ENCODE peak calls at places on chromosome X, in five cellular contexts. H is H1, S is HepG2, W is K562, G is GM12878. I is an unnamed sample.

GRCh38 chrX:99468993-99469392 is 941.1 kb downstream of the PCDH19 start:
- DNase-seq in S (no peak), G (no peak), W (no peak), H (no peak), I (no peak)

GRCh38 chrX:40709395-40709794 is 25.9 kb downstream of the MED14 start:
- DNase-seq in S (no peak), H (no peak), W (no peak), G (no peak), I (no peak)

GRCh38 chrX:100928660-100929613 is at the start of gene XKRX:
- DNase-seq in S (no peak), H (no peak), W (peak; percentile 14), G (no peak), I (peak; percentile 53)

GRCh38 chrX:36916941-36917340 is 91.2 kb upstream of the FAM47C start:
- DNase-seq in S (no peak), G (no peak), W (no peak), H (no peak), I (no peak)

GRCh38 chrX:84735025-84735424 is 232.8 kb upstream of the HDX start:
- DNase-seq in S (peak; percentile 38), G (no peak), W (no peak), H (no peak), I (no peak)

GRCh38 chrX:6448003-6448402 is 86.9 kb downstream of the VCX3A start:
- DNase-seq in H (no peak), S (no peak), G (no peak), W (no peak), I (no peak)

GRCh38 chrX:3177851-3178250 is 136.6 kb downstream of the ARSF start:
- DNase-seq in H (no peak), G (no peak), S (peak; percentile 1), W (no peak), I (no peak)

GRCh38 chrX:72685018-72685417 is 29.1 kb downstream of the PHKA1 start:
- DNase-seq in G (no peak), W (no peak), S (no peak), H (no peak), I (no peak)

GRCh38 chrX:40094041-40094899 is 3.5 kb downstream of the BCOR start:
- DNase-seq in G (no peak), W (peak; percentile 86), H (no peak), S (no peak), I (peak; percentile 65)

GRCh38 chrX:23195097-23195496 is 139.6 kb upstream of the PTCHD1 start:
- DNase-seq in G (no peak), S (no peak), W (no peak), H (no peak), I (peak; percentile 5)

GRCh38 chrX:9876205-9876604 is 90.0 kb downstream of the SHROOM2 start:
- DNase-seq in S (no peak), G (no peak), H (no peak), W (no peak), I (no peak)

GRCh38 chrX:134909258-134909657 is 81.5 kb upstream of the SMIM10 start:
- DNase-seq in W (peak; percentile 17), H (no peak), G (no peak), S (no peak), I (no peak)

GRCh38 chrX:132728296-132728695 is 230.1 kb downstream of the HS6ST2 start:
- DNase-seq in H (no peak), W (no peak), S (no peak), G (no peak), I (no peak)

GRCh38 chrX:149074429-149074828 is 430.7 kb downstream of the IDS start:
- DNase-seq in W (no peak), G (peak; percentile 7), S (no peak), H (no peak), I (no peak)

GRCh38 chrX:107978707-107979307 is 3.4 kb downstream of the TEX13B start:
- DNase-seq in G (no peak), H (no peak), W (peak; percentile 29), S (peak; percentile 11), I (peak; percentile 11)

GRCh38 chrX:46408553-46409407 is 136.4 kb downstream of the ZNF674 start:
- DNase-seq in S (peak; percentile 18), G (peak; percentile 16), W (peak; percentile 65), H (no peak), I (peak; percentile 57)

GRCh38 chrX:34810364-34810763 is 132.2 kb upstream of the FAM47B start:
- DNase-seq in G (no peak), W (no peak), S (no peak), H (no peak), I (no peak)

GRCh38 chrX:114272096-114272686 is 311.7 kb upstream of the HTR2C start:
- DNase-seq in S (no peak), W (no peak), H (no peak), G (no peak), I (no peak)

GRCh38 chrX:136694491-136695087 is 46.6 kb downstream of the CD40LG start:
- DNase-seq in G (no peak), S (peak; percentile 10), H (no peak), W (peak; percentile 52), I (peak; percentile 62)

GRCh38 chrX:108186811-108187210 is 95.2 kb downstream of the ATG4A start:
- DNase-seq in W (no peak), H (no peak), S (peak; percentile 36), G (no peak), I (no peak)

GRCh38 chrX:96182366-96182765 is 502.3 kb upstream of the DIAPH2 start:
- DNase-seq in S (peak; percentile 2), H (no peak), W (peak; percentile 0), G (no peak), I (peak; percentile 0)

GRCh38 chrX:71626576-71626975 is 8.3 kb upstream of the CXCR3 start:
- DNase-seq in G (no peak), S (no peak), H (no peak), W (no peak), I (no peak)

GRCh38 chrX:15849555-15849954 is 5.1 kb downstream of the AP1S2 start:
- DNase-seq in W (peak; percentile 13), S (no peak), H (no peak), G (no peak), I (peak; percentile 33)

GRCh38 chrX:41421071-41421729 is 25.9 kb upstream of the NYX start:
- DNase-seq in W (no peak), H (no peak), G (no peak), S (no peak), I (peak; percentile 34)

GRCh38 chrX:41236629-41237028 is 97.3 kb upstream of the DDX3X start:
- DNase-seq in G (peak; percentile 64), S (no peak), W (no peak), H (no peak), I (no peak)

GRCh38 chrX:112612558-112612957 is 67.2 kb downstream of the LHFPL1 start:
- DNase-seq in G (no peak), H (no peak), S (no peak), W (no peak), I (no peak)

GRCh38 chrX:1656379-1656778 is 41.5 kb downstream of the ASMT start:
- DNase-seq in H (no peak), S (no peak), G (no peak), W (no peak), I (no peak)

GRCh38 chrX:72100824-72101351 is 30.8 kb downstream of the RTL5 start:
- DNase-seq in S (no peak), H (no peak), W (no peak), G (peak; percentile 70), I (no peak)

GRCh38 chrX:83260288-83260687 is 247.8 kb upstream of the POU3F4 start:
- DNase-seq in S (no peak), W (no peak), G (no peak), H (no peak), I (no peak)

GRCh38 chrX:41518841-41519220 is 71.7 kb downstream of the NYX start:
- DNase-seq in G (no peak), W (no peak), H (no peak), S (no peak), I (peak; percentile 31)

GRCh38 chrX:148134578-148134977 is 153.4 kb downstream of the FMR1NB start:
- DNase-seq in G (no peak), S (no peak), H (no peak), W (no peak), I (no peak)

GRCh38 chrX:139974496-139974895 is 9.2 kb upstream of the CXorf66 start:
- DNase-seq in H (no peak), S (no peak), W (no peak), G (no peak), I (no peak)

GRCh38 chrX:153766098-153766817 is 2.2 kb downstream of the PLXNB3 start:
- DNase-seq in W (peak; percentile 91), G (no peak), H (no peak), S (peak; percentile 48), I (peak; percentile 74)
- TF ChIP-seq POLR2AphosphoS5 in W (peak; percentile 66), G (no peak), H (no peak), S (no peak), I (no peak)

GRCh38 chrX:44784241-44784640 is 59.6 kb upstream of the DUSP21 start:
- DNase-seq in G (no peak), S (no peak), W (no peak), H (no peak), I (no peak)
- TF ChIP-seq RFX5 in G (no peak), S (no peak), W (no peak), H (no peak), I (no peak)

DNA sequence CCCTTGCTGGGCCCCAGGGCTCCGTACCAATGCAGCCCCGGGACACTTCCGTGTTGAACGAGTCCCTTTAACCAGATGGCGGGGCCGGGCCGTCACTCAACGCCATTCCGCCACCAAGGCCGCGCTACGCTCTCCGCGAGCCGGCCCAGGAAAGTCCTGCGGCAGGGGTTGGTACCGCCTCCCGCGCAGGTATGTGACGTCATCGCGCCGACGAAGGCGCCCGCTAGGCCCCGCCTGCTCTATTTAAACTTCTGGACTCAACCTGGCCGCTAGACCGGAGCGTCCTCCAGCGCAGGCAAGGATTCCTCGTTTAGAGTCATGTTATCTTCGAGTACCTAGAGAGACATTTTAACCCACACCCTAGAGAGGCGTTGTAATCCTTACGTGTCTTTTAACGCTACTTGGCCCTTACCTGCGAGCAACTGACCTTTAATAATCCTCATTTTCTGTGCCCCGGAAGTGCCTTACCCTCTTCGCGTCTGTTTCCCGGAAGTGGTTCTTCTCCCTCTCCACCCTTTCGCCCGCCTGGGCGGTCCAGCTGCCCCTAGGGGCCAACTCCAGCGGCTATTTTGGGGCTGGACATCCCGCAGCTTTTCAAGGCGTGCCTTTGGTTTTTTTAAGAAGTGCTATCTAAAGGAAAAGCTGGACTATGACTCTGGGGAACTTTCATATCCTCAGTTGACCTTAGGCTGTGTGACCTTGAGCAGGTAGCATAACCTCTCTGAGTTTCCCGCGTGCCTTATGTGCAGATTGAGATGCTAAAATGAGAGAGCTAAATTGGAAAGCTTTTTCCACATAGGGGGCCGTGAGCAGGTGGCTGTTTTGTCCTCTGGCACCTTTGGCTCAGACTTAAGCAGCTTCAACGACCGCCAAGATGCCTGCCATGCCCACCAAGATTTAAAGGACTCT is at the start of gene PNPLA4:
- DNase-seq in W (peak; percentile 89), G (peak; percentile 86), H (peak; percentile 49), S (peak; percentile 71), I (peak; percentile 81)
- TF ChIP-seq POLR2AphosphoS5 in W (peak; percentile 62), G (peak; percentile 98), H (no peak), S (peak; percentile 68), I (peak; percentile 73)

GRCh38 chrX:129934461-129934860 is 28.5 kb downstream of the UTP14A start:
- DNase-seq in H (no peak), W (no peak), S (no peak), G (no peak), I (no peak)

GRCh38 chrX:129931411-129932136 is 25.6 kb downstream of the UTP14A start:
- DNase-seq in W (peak; percentile 92), G (peak; percentile 55), H (peak; percentile 64), S (peak; percentile 62), I (peak; percentile 86)

GRCh38 chrX:129932137-129932791 is 26.3 kb downstream of the UTP14A start:
- DNase-seq in H (peak; percentile 64), G (peak; percentile 38), W (peak; percentile 93), S (peak; percentile 62), I (peak; percentile 94)

GRCh38 chrX:129933700-129934099 is 27.7 kb downstream of the UTP14A start:
- DNase-seq in S (no peak), W (no peak), H (no peak), G (no peak), I (no peak)

GRCh38 chrX:129932792-129933321 is 26.9 kb downstream of the UTP14A start:
- DNase-seq in H (no peak), S (no peak), G (no peak), W (peak; percentile 77), I (no peak)
- TF ChIP-seq RFX5 in H (no peak), S (no peak), G (no peak), W (no peak), I (no peak)